ENCODE peak calls at places on chromosomes 5 and 9, in ten cellular contexts. One of them, this sample, is unnamed.

GRCh38 chr5:1995491-1995890 is 112.8 kb upstream of the IRX4 start:
- DNase-seq in breast epithelium: no peak
- DNase-seq in endothelial cell: no peak
- DNase-seq in GM13977: no peak
- DNase-seq in PC-3: no peak
- DNase-seq in activated CD8-positive, alpha-beta T cell treated with anti-CD3 and anti-CD28 coated beads for 36 hours: no peak
- DNase-seq in sigmoid colon: no peak
- DNase-seq in kidney epithelial cell: no peak
- DNase-seq in heart left ventricle: no peak
- DNase-seq in retinal pigment epithelial cell: no peak
- DNase-seq in this sample: no peak

GRCh38 chr9:16450578-16450977 is 419.9 kb downstream of the BNC2 start:
- DNase-seq in kidney epithelial cell: no peak
- DNase-seq in retinal pigment epithelial cell: no peak
- DNase-seq in endothelial cell: no peak
- DNase-seq in heart left ventricle: no peak
- DNase-seq in breast epithelium: no peak
- DNase-seq in PC-3: no peak
- DNase-seq in activated CD8-positive, alpha-beta T cell treated with anti-CD3 and anti-CD28 coated beads for 36 hours: no peak
- DNase-seq in sigmoid colon: no peak
- DNase-seq in GM13977: no peak
- DNase-seq in this sample: no peak

GRCh38 chr9:77897292-77897691 is 134.3 kb downstream of the GNAQ start:
- DNase-seq in GM13977: no peak
- DNase-seq in retinal pigment epithelial cell: no peak
- DNase-seq in breast epithelium: no peak
- DNase-seq in kidney epithelial cell: no peak
- DNase-seq in sigmoid colon: peak; percentile 64
- DNase-seq in endothelial cell: no peak
- DNase-seq in PC-3: peak; percentile 8
- DNase-seq in heart left ventricle: peak; percentile 7
- DNase-seq in activated CD8-positive, alpha-beta T cell treated with anti-CD3 and anti-CD28 coated beads for 36 hours: no peak
- DNase-seq in this sample: peak; percentile 70

GRCh38 chr5:67065237-67065636 is 131.4 kb downstream of the CD180 start:
- DNase-seq in kidney epithelial cell: no peak
- DNase-seq in activated CD8-positive, alpha-beta T cell treated with anti-CD3 and anti-CD28 coated beads for 36 hours: peak; percentile 61
- DNase-seq in endothelial cell: no peak
- DNase-seq in retinal pigment epithelial cell: no peak
- DNase-seq in heart left ventricle: no peak
- DNase-seq in breast epithelium: no peak
- DNase-seq in GM13977: peak; percentile 34
- DNase-seq in PC-3: no peak
- DNase-seq in sigmoid colon: no peak
- DNase-seq in this sample: no peak

GRCh38 chr9:129609486-129610192 is 11.3 kb downstream of the C9orf50 start:
- DNase-seq in activated CD8-positive, alpha-beta T cell treated with anti-CD3 and anti-CD28 coated beads for 36 hours: peak; percentile 71
- DNase-seq in kidney epithelial cell: no peak
- DNase-seq in breast epithelium: no peak
- DNase-seq in sigmoid colon: no peak
- DNase-seq in endothelial cell: no peak
- DNase-seq in retinal pigment epithelial cell: no peak
- DNase-seq in heart left ventricle: peak; percentile 46
- DNase-seq in GM13977: peak; percentile 81
- DNase-seq in PC-3: no peak
- DNase-seq in this sample: peak; percentile 70

GRCh38 chr9:69976165-69976564 is 67.5 kb upstream of the MAMDC2 start:
- DNase-seq in activated CD8-positive, alpha-beta T cell treated with anti-CD3 and anti-CD28 coated beads for 36 hours: no peak
- DNase-seq in endothelial cell: peak; percentile 4
- DNase-seq in PC-3: peak; percentile 56
- DNase-seq in GM13977: no peak
- DNase-seq in kidney epithelial cell: peak; percentile 82
- DNase-seq in retinal pigment epithelial cell: peak; percentile 54
- DNase-seq in heart left ventricle: no peak
- DNase-seq in breast epithelium: no peak
- DNase-seq in sigmoid colon: no peak
- DNase-seq in this sample: no peak

GRCh38 chr9:87537625-87538024 is 40.0 kb downstream of the DAPK1 start:
- DNase-seq in heart left ventricle: no peak
- DNase-seq in activated CD8-positive, alpha-beta T cell treated with anti-CD3 and anti-CD28 coated beads for 36 hours: no peak
- DNase-seq in sigmoid colon: no peak
- DNase-seq in kidney epithelial cell: no peak
- DNase-seq in breast epithelium: no peak
- DNase-seq in GM13977: no peak
- DNase-seq in endothelial cell: no peak
- DNase-seq in retinal pigment epithelial cell: no peak
- DNase-seq in PC-3: no peak
- DNase-seq in this sample: no peak

GRCh38 chr5:90169078-90169477 is 240.5 kb downstream of the CETN3 start:
- DNase-seq in kidney epithelial cell: no peak
- DNase-seq in PC-3: no peak
- DNase-seq in activated CD8-positive, alpha-beta T cell treated with anti-CD3 and anti-CD28 coated beads for 36 hours: no peak
- DNase-seq in GM13977: no peak
- DNase-seq in retinal pigment epithelial cell: no peak
- DNase-seq in sigmoid colon: no peak
- DNase-seq in breast epithelium: no peak
- DNase-seq in endothelial cell: no peak
- DNase-seq in heart left ventricle: no peak
- DNase-seq in this sample: no peak

GRCh38 chr9:98795970-98796363 is 388 bp downstream of the ANKS6 start:
- DNase-seq in activated CD8-positive, alpha-beta T cell treated with anti-CD3 and anti-CD28 coated beads for 36 hours: no peak
- DNase-seq in kidney epithelial cell: no peak
- DNase-seq in breast epithelium: no peak
- DNase-seq in PC-3: no peak
- DNase-seq in sigmoid colon: no peak
- DNase-seq in heart left ventricle: no peak
- DNase-seq in retinal pigment epithelial cell: no peak
- DNase-seq in endothelial cell: peak; percentile 24
- DNase-seq in GM13977: no peak
- DNase-seq in this sample: peak; percentile 72

GRCh38 chr9:137390553-137391410 is 32.2 kb downstream of the EXD3 start:
- DNase-seq in heart left ventricle: no peak
- DNase-seq in retinal pigment epithelial cell: no peak
- DNase-seq in endothelial cell: no peak
- DNase-seq in breast epithelium: no peak
- DNase-seq in PC-3: peak; percentile 31
- DNase-seq in GM13977: no peak
- DNase-seq in kidney epithelial cell: no peak
- DNase-seq in activated CD8-positive, alpha-beta T cell treated with anti-CD3 and anti-CD28 coated beads for 36 hours: no peak
- DNase-seq in sigmoid colon: no peak
- DNase-seq in this sample: no peak

GRCh38 chr9:107249665-107250285 is 33.3 kb upstream of the RAD23B start:
- DNase-seq in heart left ventricle: no peak
- DNase-seq in retinal pigment epithelial cell: no peak
- DNase-seq in endothelial cell: no peak
- DNase-seq in PC-3: no peak
- DNase-seq in kidney epithelial cell: no peak
- DNase-seq in activated CD8-positive, alpha-beta T cell treated with anti-CD3 and anti-CD28 coated beads for 36 hours: no peak
- DNase-seq in breast epithelium: no peak
- DNase-seq in GM13977: no peak
- DNase-seq in sigmoid colon: no peak
- DNase-seq in this sample: no peak

GRCh38 chr9:3824589-3824988 is 298.8 kb upstream of the RFX3 start:
- DNase-seq in heart left ventricle: no peak
- DNase-seq in kidney epithelial cell: no peak
- DNase-seq in GM13977: no peak
- DNase-seq in activated CD8-positive, alpha-beta T cell treated with anti-CD3 and anti-CD28 coated beads for 36 hours: no peak
- DNase-seq in sigmoid colon: no peak
- DNase-seq in breast epithelium: no peak
- DNase-seq in retinal pigment epithelial cell: no peak
- DNase-seq in endothelial cell: no peak
- DNase-seq in PC-3: no peak
- DNase-seq in this sample: no peak

GRCh38 chr5:132499440-132500243 is 9.1 kb upstream of the IRF1 start:
- DNase-seq in kidney epithelial cell: no peak
- DNase-seq in sigmoid colon: no peak
- DNase-seq in PC-3: no peak
- DNase-seq in GM13977: no peak
- DNase-seq in activated CD8-positive, alpha-beta T cell treated with anti-CD3 and anti-CD28 coated beads for 36 hours: peak; percentile 35
- DNase-seq in breast epithelium: no peak
- DNase-seq in retinal pigment epithelial cell: no peak
- DNase-seq in endothelial cell: no peak
- DNase-seq in heart left ventricle: no peak
- DNase-seq in this sample: peak; percentile 54

GRCh38 chr9:83937861-83938455 is 16.7 kb upstream of the KIF27 start:
- DNase-seq in breast epithelium: no peak
- DNase-seq in endothelial cell: peak; percentile 43
- DNase-seq in heart left ventricle: no peak
- DNase-seq in PC-3: peak; percentile 87
- DNase-seq in sigmoid colon: no peak
- DNase-seq in retinal pigment epithelial cell: no peak
- DNase-seq in GM13977: peak; percentile 64
- DNase-seq in kidney epithelial cell: no peak
- DNase-seq in activated CD8-positive, alpha-beta T cell treated with anti-CD3 and anti-CD28 coated beads for 36 hours: peak; percentile 25
- DNase-seq in this sample: peak; percentile 68

GRCh38 chr5:37326536-37326935 is 44.4 kb downstream of the NUP155 start:
- DNase-seq in retinal pigment epithelial cell: no peak
- DNase-seq in kidney epithelial cell: no peak
- DNase-seq in endothelial cell: no peak
- DNase-seq in sigmoid colon: no peak
- DNase-seq in heart left ventricle: no peak
- DNase-seq in PC-3: no peak
- DNase-seq in breast epithelium: no peak
- DNase-seq in activated CD8-positive, alpha-beta T cell treated with anti-CD3 and anti-CD28 coated beads for 36 hours: no peak
- DNase-seq in GM13977: no peak
- DNase-seq in this sample: no peak

GRCh38 chr5:37323607-37324006 is 47.3 kb downstream of the NUP155 start:
- DNase-seq in breast epithelium: no peak
- DNase-seq in heart left ventricle: no peak
- DNase-seq in PC-3: no peak
- DNase-seq in sigmoid colon: no peak
- DNase-seq in activated CD8-positive, alpha-beta T cell treated with anti-CD3 and anti-CD28 coated beads for 36 hours: no peak
- DNase-seq in kidney epithelial cell: no peak
- DNase-seq in retinal pigment epithelial cell: no peak
- DNase-seq in GM13977: no peak
- DNase-seq in endothelial cell: no peak
- DNase-seq in this sample: no peak
- TF ChIP-seq CTCF in breast epithelium: no peak
- TF ChIP-seq CTCF in heart left ventricle: no peak
- TF ChIP-seq CTCF in PC-3: no peak
- TF ChIP-seq CTCF in sigmoid colon: no peak
- TF ChIP-seq CTCF in activated CD8-positive, alpha-beta T cell treated with anti-CD3 and anti-CD28 coated beads for 36 hours: no peak
- TF ChIP-seq CTCF in kidney epithelial cell: no peak
- TF ChIP-seq CTCF in retinal pigment epithelial cell: no peak
- TF ChIP-seq CTCF in GM13977: no peak
- TF ChIP-seq CTCF in endothelial cell: no peak
- TF ChIP-seq CTCF in this sample: no peak

DNA sequence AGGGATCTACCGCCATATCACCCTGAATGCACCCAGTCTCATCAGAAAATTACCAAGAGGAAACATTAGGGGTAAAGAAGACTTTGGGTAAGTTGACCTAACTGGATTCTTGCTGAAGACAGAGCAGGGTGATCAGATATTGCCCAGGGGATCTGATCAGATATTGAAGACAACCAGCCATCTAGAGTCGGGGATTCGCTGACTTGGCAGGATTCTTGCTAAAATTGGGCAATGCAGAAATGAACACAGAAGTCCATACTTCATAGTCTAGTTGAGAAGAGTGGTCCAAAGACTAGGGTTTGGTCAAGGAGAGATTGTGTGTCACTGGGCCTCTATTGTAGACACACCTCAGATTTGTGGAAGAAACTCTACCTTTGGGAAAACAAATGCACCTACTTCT is 107.2 kb downstream of the SV2C start:
- DNase-seq in endothelial cell: no peak
- DNase-seq in GM13977: no peak
- DNase-seq in heart left ventricle: no peak
- DNase-seq in kidney epithelial cell: no peak
- DNase-seq in PC-3: no peak
- DNase-seq in sigmoid colon: no peak
- DNase-seq in activated CD8-positive, alpha-beta T cell treated with anti-CD3 and anti-CD28 coated beads for 36 hours: no peak
- DNase-seq in retinal pigment epithelial cell: no peak
- DNase-seq in breast epithelium: no peak
- DNase-seq in this sample: no peak
- TF ChIP-seq CTCF in endothelial cell: no peak
- TF ChIP-seq CTCF in GM13977: no peak
- TF ChIP-seq CTCF in heart left ventricle: no peak
- TF ChIP-seq CTCF in kidney epithelial cell: no peak
- TF ChIP-seq CTCF in PC-3: no peak
- TF ChIP-seq CTCF in sigmoid colon: no peak
- TF ChIP-seq CTCF in activated CD8-positive, alpha-beta T cell treated with anti-CD3 and anti-CD28 coated beads for 36 hours: no peak
- TF ChIP-seq CTCF in retinal pigment epithelial cell: no peak
- TF ChIP-seq CTCF in breast epithelium: no peak
- TF ChIP-seq CTCF in this sample: no peak

GRCh38 chr5:142911170-142911569 is 141.0 kb downstream of the ARHGAP26 start:
- DNase-seq in breast epithelium: no peak
- DNase-seq in heart left ventricle: no peak
- DNase-seq in activated CD8-positive, alpha-beta T cell treated with anti-CD3 and anti-CD28 coated beads for 36 hours: no peak
- DNase-seq in retinal pigment epithelial cell: no peak
- DNase-seq in endothelial cell: no peak
- DNase-seq in GM13977: no peak
- DNase-seq in PC-3: no peak
- DNase-seq in sigmoid colon: no peak
- DNase-seq in kidney epithelial cell: no peak
- DNase-seq in this sample: no peak

GRCh38 chr5:142911775-142912174 is 141.6 kb downstream of the ARHGAP26 start:
- DNase-seq in activated CD8-positive, alpha-beta T cell treated with anti-CD3 and anti-CD28 coated beads for 36 hours: no peak
- DNase-seq in retinal pigment epithelial cell: no peak
- DNase-seq in endothelial cell: no peak
- DNase-seq in heart left ventricle: no peak
- DNase-seq in kidney epithelial cell: no peak
- DNase-seq in breast epithelium: no peak
- DNase-seq in sigmoid colon: no peak
- DNase-seq in PC-3: no peak
- DNase-seq in GM13977: no peak
- DNase-seq in this sample: no peak

GRCh38 chr5:142915038-142915437 is 144.9 kb downstream of the ARHGAP26 start:
- DNase-seq in retinal pigment epithelial cell: no peak
- DNase-seq in activated CD8-positive, alpha-beta T cell treated with anti-CD3 and anti-CD28 coated beads for 36 hours: no peak
- DNase-seq in PC-3: no peak
- DNase-seq in GM13977: no peak
- DNase-seq in kidney epithelial cell: no peak
- DNase-seq in heart left ventricle: no peak
- DNase-seq in breast epithelium: no peak
- DNase-seq in endothelial cell: no peak
- DNase-seq in sigmoid colon: no peak
- DNase-seq in this sample: no peak

GRCh38 chr5:142915840-142916424 is 145.8 kb downstream of the ARHGAP26 start:
- DNase-seq in sigmoid colon: no peak
- DNase-seq in PC-3: peak; percentile 63
- DNase-seq in heart left ventricle: no peak
- DNase-seq in endothelial cell: peak; percentile 48
- DNase-seq in retinal pigment epithelial cell: no peak
- DNase-seq in GM13977: peak; percentile 26
- DNase-seq in kidney epithelial cell: no peak
- DNase-seq in breast epithelium: no peak
- DNase-seq in activated CD8-positive, alpha-beta T cell treated with anti-CD3 and anti-CD28 coated beads for 36 hours: peak; percentile 41
- DNase-seq in this sample: peak; percentile 89

GRCh38 chr5:142913728-142914338 is 143.7 kb downstream of the ARHGAP26 start:
- DNase-seq in GM13977: no peak
- DNase-seq in breast epithelium: no peak
- DNase-seq in PC-3: peak; percentile 65
- DNase-seq in retinal pigment epithelial cell: peak; percentile 60
- DNase-seq in sigmoid colon: no peak
- DNase-seq in heart left ventricle: no peak
- DNase-seq in kidney epithelial cell: no peak
- DNase-seq in activated CD8-positive, alpha-beta T cell treated with anti-CD3 and anti-CD28 coated beads for 36 hours: no peak
- DNase-seq in endothelial cell: no peak
- DNase-seq in this sample: no peak
- TF ChIP-seq CTCF in GM13977: no peak
- TF ChIP-seq CTCF in breast epithelium: no peak
- TF ChIP-seq CTCF in PC-3: peak; percentile 51
- TF ChIP-seq CTCF in retinal pigment epithelial cell: peak; percentile 50
- TF ChIP-seq CTCF in sigmoid colon: no peak
- TF ChIP-seq CTCF in heart left ventricle: no peak
- TF ChIP-seq CTCF in kidney epithelial cell: no peak
- TF ChIP-seq CTCF in activated CD8-positive, alpha-beta T cell treated with anti-CD3 and anti-CD28 coated beads for 36 hours: no peak
- TF ChIP-seq CTCF in endothelial cell: no peak
- TF ChIP-seq CTCF in this sample: peak; percentile 67

GRCh38 chr5:135437796-135438560 is 9.2 kb downstream of the DCANP1 start:
- DNase-seq in heart left ventricle: peak; percentile 79
- DNase-seq in retinal pigment epithelial cell: peak; percentile 98
- DNase-seq in PC-3: peak; percentile 79
- DNase-seq in activated CD8-positive, alpha-beta T cell treated with anti-CD3 and anti-CD28 coated beads for 36 hours: no peak
- DNase-seq in endothelial cell: no peak
- DNase-seq in breast epithelium: no peak
- DNase-seq in sigmoid colon: peak; percentile 90
- DNase-seq in kidney epithelial cell: no peak
- DNase-seq in GM13977: no peak
- DNase-seq in this sample: peak; percentile 55
- TF ChIP-seq CTCF in heart left ventricle: no peak
- TF ChIP-seq CTCF in retinal pigment epithelial cell: no peak
- TF ChIP-seq CTCF in PC-3: no peak
- TF ChIP-seq CTCF in activated CD8-positive, alpha-beta T cell treated with anti-CD3 and anti-CD28 coated beads for 36 hours: no peak
- TF ChIP-seq CTCF in endothelial cell: no peak
- TF ChIP-seq CTCF in breast epithelium: no peak
- TF ChIP-seq CTCF in sigmoid colon: no peak
- TF ChIP-seq CTCF in kidney epithelial cell: no peak
- TF ChIP-seq CTCF in GM13977: no peak
- TF ChIP-seq CTCF in this sample: peak; percentile 17

This sample was measured in endodermal cell.